ENCODE peak calls at places on chromosomes 4 and X, in eight cellular contexts. I, Q, V, F, G, E, Z and U are unnamed samples.

GRCh38 chrX:139759637-139760036 is 51.7 kb upstream of the MCF2 start:
- DNase-seq in V (no peak), I (no peak), Q (peak), G (peak), Z (no peak), F (no peak), E (peak), U (peak)

GRCh38 chr4:166153539-166153938 is 280.5 kb downstream of the TLL1 start:
- DNase-seq in F (no peak), I (no peak), Z (no peak), G (no peak), V (no peak), E (no peak), Q (no peak), U (no peak)

GRCh38 chr4:90960433-90960832 is 833.2 kb downstream of the CCSER1 start:
- DNase-seq in Q (no peak), E (no peak), F (no peak), V (no peak), I (no peak), Z (no peak), G (no peak), U (no peak)

GRCh38 chr4:44157611-44158277 is 290.9 kb downstream of the KCTD8 start:
- DNase-seq in Z (peak), G (no peak), V (no peak), F (no peak), I (no peak), E (peak), Q (no peak), U (no peak)

GRCh38 chr4:175770555-175770954 is 41.5 kb downstream of the GPM6A start:
- DNase-seq in Z (no peak), V (no peak), Q (peak), G (no peak), F (no peak), I (no peak), E (no peak), U (no peak)

GRCh38 chrX:105313596-105313995 is 93.1 kb upstream of the TEX13A start:
- DNase-seq in G (no peak), E (peak), V (no peak), I (no peak), Q (no peak), Z (no peak), F (no peak), U (no peak)

GRCh38 chr4:56757270-56757746 is 64.2 kb downstream of the SPINK2 start:
- DNase-seq in F (no peak), Z (no peak), E (no peak), I (no peak), V (no peak), G (no peak), Q (no peak), U (no peak)

GRCh38 chrX:115906881-115907280 is 263.7 kb upstream of the AGTR2 start:
- DNase-seq in G (no peak), Z (no peak), V (no peak), E (no peak), F (no peak), I (no peak), Q (no peak), U (no peak)

GRCh38 chr4:151012836-151013235 is 2.2 kb downstream of the LRBA start:
- DNase-seq in Z (no peak), V (no peak), I (peak), F (no peak), E (no peak), Q (no peak), G (no peak), U (no peak)

GRCh38 chrX:34365482-34365881 is 233.4 kb upstream of the FAM47A start:
- DNase-seq in F (no peak), Z (no peak), E (peak), G (no peak), V (no peak), Q (peak), I (no peak), U (peak)

GRCh38 chr4:38612996-38613395 is 51.0 kb upstream of the KLF3 start:
- DNase-seq in E (peak), Q (no peak), F (no peak), G (no peak), Z (no peak), V (no peak), I (no peak), U (no peak)

GRCh38 chr4:2251073-2251794 is 9.3 kb upstream of the HAUS3 start:
- DNase-seq in I (no peak), Q (no peak), E (no peak), F (no peak), G (no peak), V (no peak), Z (no peak), U (no peak)

GRCh38 chr4:15894923-15895411 is 43.6 kb downstream of the FGFBP1 start:
- DNase-seq in E (no peak), I (no peak), Z (no peak), V (no peak), G (no peak), F (no peak), Q (peak), U (no peak)

GRCh38 chrX:1093112-1093511 is 119.3 kb downstream of the CRLF2 start:
- DNase-seq in G (no peak), I (no peak), Q (no peak), F (no peak), Z (no peak), E (no peak), V (no peak), U (no peak)

GRCh38 chrX:10404435-10404834 is 215.9 kb downstream of the MID1 start:
- DNase-seq in Z (no peak), I (no peak), E (no peak), F (no peak), V (no peak), Q (no peak), G (no peak), U (no peak)

GRCh38 chrX:27968891-27969290 is 12.4 kb downstream of the DCAF8L1 start:
- DNase-seq in G (no peak), E (no peak), F (no peak), V (no peak), Z (no peak), I (no peak), Q (no peak), U (no peak)

GRCh38 chr4:143359794-143360193 is 23.1 kb downstream of the GAB1 start:
- DNase-seq in F (no peak), Z (no peak), V (no peak), Q (no peak), E (no peak), I (no peak), G (no peak), U (no peak)

GRCh38 chr4:184420881-184421416 is 53.4 kb downstream of the IRF2 start:
- DNase-seq in I (no peak), E (no peak), Z (no peak), Q (no peak), V (no peak), F (peak), G (no peak), U (no peak)

GRCh38 chr4:10348241-10348640 is 109.0 kb downstream of the ZNF518B start:
- DNase-seq in V (no peak), Z (no peak), F (no peak), Q (no peak), E (no peak), I (no peak), G (no peak), U (no peak)

GRCh38 chrX:68045008-68045577 is 388.2 kb downstream of the OPHN1 start:
- DNase-seq in E (no peak), Z (no peak), F (no peak), I (no peak), Q (no peak), V (no peak), G (no peak), U (no peak)

GRCh38 chr4:34636623-34637022 is 1607.7 kb downstream of the ARAP2 start:
- DNase-seq in V (no peak), G (no peak), E (no peak), I (no peak), Z (no peak), Q (no peak), F (no peak), U (no peak)

GRCh38 chr4:123623611-123624010 is 227.0 kb downstream of the SPRY1 start:
- DNase-seq in F (no peak), Z (no peak), I (no peak), E (no peak), Q (no peak), V (no peak), G (no peak), U (no peak)

GRCh38 chr4:89365375-89366170 is 58.0 kb upstream of the GPRIN3 start:
- DNase-seq in F (no peak), Q (peak), E (no peak), G (no peak), Z (no peak), V (no peak), I (no peak), U (no peak)

GRCh38 chr4:41796545-41797210 is 48.2 kb upstream of the PHOX2B start:
- DNase-seq in Q (no peak), F (no peak), V (peak), Z (no peak), I (no peak), G (no peak), E (no peak), U (no peak)

GRCh38 chr4:136056748-136057147 is 1475.5 kb downstream of the PCDH18 start:
- DNase-seq in Q (no peak), I (no peak), V (no peak), G (no peak), E (no peak), Z (no peak), F (no peak), U (peak)

GRCh38 chr4:20044502-20044911 is 207.2 kb upstream of the SLIT2 start:
- DNase-seq in Z (no peak), I (no peak), F (no peak), G (no peak), V (no peak), E (peak), Q (no peak), U (no peak)

GRCh38 chr4:118968006-118968405 is 79.4 kb downstream of the SYNPO2 start:
- DNase-seq in V (peak), E (peak), G (no peak), I (no peak), F (peak), Q (no peak), Z (no peak), U (peak)

GRCh38 chr4:740656-741282 is 35.1 kb downstream of the PCGF3 start:
- DNase-seq in I (no peak), Q (no peak), G (no peak), E (no peak), Z (no peak), F (no peak), V (no peak), U (no peak)

GRCh38 chrX:6708041-6708440 is 173.1 kb upstream of the VCX3A start:
- DNase-seq in V (no peak), F (no peak), Z (no peak), G (no peak), I (no peak), Q (no peak), E (no peak), U (no peak)

GRCh38 chrX:130726661-130727060 is 176.3 kb downstream of the ENOX2 start:
- DNase-seq in Q (no peak), E (no peak), V (no peak), Z (no peak), F (no peak), I (no peak), G (no peak), U (peak)

GRCh38 chr4:86730310-86730709 is 118.9 kb downstream of the SLC10A6 start:
- DNase-seq in F (no peak), Z (peak), Q (no peak), E (no peak), V (peak), I (no peak), G (no peak), U (peak)

GRCh38 chr4:931194-931959 is 739 bp downstream of the GAK start:
- DNase-seq in Q (no peak), F (no peak), E (peak), V (no peak), Z (peak), G (peak), I (no peak), U (peak)

GRCh38 chr4:186226521-186227189 is 652 bp upstream of the KLKB1 start:
- DNase-seq in I (no peak), Q (no peak), G (no peak), Z (no peak), E (no peak), V (no peak), F (no peak), U (no peak)

GRCh38 chrX:154096140-154097002 is 1.1 kb downstream of the MECP2 start:
- DNase-seq in V (no peak), E (no peak), Q (peak), G (peak), F (no peak), Z (peak), I (no peak), U (peak)

GRCh38 chrX:154097597-154098541 is at the start of gene MECP2:
- DNase-seq in G (peak), V (peak), I (peak), Z (peak), F (peak), E (peak), Q (peak), U (peak)

GRCh38 chrX:154097003-154097596 is 417 bp downstream of the MECP2 start:
- DNase-seq in F (no peak), V (no peak), E (peak), Z (peak), G (peak), Q (peak), I (no peak), U (peak)

GRCh38 chrX:154094833-154095232 is 2.7 kb downstream of the MECP2 start:
- DNase-seq in V (no peak), Z (no peak), G (no peak), Q (no peak), F (no peak), I (no peak), E (no peak), U (no peak)

GRCh38 chrX:154098551-154098950 is 1.0 kb upstream of the MECP2 start:
- DNase-seq in Q (no peak), V (no peak), E (no peak), F (no peak), Z (no peak), I (no peak), G (no peak), U (no peak)
- TF ChIP-seq MAX in Q (no peak), V (no peak), E (no peak), F (no peak), Z (no peak), I (peak), G (no peak), U (no peak)

GRCh38 chr4:76213415-76214268 is at the start of gene SCARB2:
- DNase-seq in V (no peak), Z (peak), I (peak), Q (peak), E (peak), G (peak), F (no peak), U (peak)
- TF ChIP-seq POLR2A in V (peak), Z (no peak), I (no peak), Q (peak), E (peak), G (peak), F (peak), U (peak)

DNA sequence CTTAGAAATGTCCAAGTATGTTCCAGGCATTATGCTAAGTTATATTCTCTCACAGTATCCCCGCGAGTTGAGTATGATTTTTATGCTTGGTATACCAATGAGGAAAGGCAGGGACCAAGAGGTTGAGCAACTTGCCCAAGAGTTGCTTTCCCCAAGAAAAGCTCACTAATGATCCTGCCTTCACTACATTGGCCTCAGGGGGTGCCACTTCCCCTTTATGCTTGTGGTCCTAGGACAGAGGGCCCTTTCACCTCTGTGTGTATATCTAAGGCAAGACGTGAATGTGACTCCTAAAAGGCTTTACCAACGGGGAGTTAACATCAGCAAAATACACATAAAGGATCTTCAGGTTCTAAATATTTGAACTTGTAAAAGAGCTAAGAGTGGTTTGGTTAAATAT is 164.4 kb upstream of the CPEB2 start:
- DNase-seq in F (no peak), Z (no peak), E (no peak), V (no peak), Q (peak), I (no peak), G (no peak), U (peak)
- TF ChIP-seq CTCF in F (no peak), Z (no peak), E (no peak), V (peak), Q (no peak), I (no peak), G (peak), U (no peak)

GRCh38 chrX:118666521-118666920 is 60.9 kb upstream of the IL13RA1 start:
- DNase-seq in F (no peak), V (no peak), G (no peak), E (no peak), I (no peak), Z (peak), Q (peak), U (no peak)
- TF ChIP-seq MAX in F (no peak), V (no peak), G (no peak), E (no peak), I (no peak), Z (no peak), Q (no peak), U (no peak)

DNA sequence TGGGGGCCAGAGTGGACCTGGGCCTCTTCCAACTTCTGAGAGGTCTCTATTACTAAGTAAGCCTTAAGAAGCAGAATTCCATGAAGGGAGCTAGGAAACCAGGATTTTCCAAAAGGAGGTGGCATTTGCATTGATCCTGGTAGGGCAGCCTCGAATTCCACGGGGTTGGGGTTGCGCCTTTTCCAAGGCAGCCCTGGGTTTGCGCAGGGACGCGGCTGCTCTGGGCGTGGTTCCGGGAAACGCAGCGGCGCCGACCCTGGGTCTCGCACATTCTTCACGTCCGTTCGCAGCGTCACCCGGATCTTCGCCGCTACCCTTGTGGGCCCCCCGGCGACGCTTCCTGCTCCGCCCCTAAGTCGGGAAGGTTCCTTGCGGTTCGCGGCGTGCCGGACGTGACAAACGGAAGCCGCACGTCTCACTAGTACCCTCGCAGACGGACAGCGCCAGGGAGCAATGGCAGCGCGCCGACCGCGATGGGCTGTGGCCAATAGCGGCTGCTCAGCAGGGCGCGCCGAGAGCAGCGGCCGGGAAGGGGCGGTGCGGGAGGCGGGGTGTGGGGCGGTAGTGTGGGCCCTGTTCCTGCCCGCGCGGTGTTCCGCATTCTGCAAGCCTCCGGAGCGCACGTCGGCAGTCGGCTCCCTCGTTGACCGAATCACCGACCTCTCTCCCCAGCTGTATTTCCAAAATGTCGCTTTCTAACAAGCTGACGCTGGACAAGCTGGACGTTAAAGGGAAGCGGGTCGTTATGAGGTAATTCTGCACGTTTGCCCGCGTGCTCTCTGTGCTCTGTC is at the start of gene PGK1:
- DNase-seq in V (peak), E (peak), G (peak), I (peak), Z (peak), F (peak), Q (peak), U (peak)
- TF ChIP-seq POLR2A in V (peak), E (peak), G (peak), I (peak), Z (peak), F (peak), Q (peak), U (peak)

DNA sequence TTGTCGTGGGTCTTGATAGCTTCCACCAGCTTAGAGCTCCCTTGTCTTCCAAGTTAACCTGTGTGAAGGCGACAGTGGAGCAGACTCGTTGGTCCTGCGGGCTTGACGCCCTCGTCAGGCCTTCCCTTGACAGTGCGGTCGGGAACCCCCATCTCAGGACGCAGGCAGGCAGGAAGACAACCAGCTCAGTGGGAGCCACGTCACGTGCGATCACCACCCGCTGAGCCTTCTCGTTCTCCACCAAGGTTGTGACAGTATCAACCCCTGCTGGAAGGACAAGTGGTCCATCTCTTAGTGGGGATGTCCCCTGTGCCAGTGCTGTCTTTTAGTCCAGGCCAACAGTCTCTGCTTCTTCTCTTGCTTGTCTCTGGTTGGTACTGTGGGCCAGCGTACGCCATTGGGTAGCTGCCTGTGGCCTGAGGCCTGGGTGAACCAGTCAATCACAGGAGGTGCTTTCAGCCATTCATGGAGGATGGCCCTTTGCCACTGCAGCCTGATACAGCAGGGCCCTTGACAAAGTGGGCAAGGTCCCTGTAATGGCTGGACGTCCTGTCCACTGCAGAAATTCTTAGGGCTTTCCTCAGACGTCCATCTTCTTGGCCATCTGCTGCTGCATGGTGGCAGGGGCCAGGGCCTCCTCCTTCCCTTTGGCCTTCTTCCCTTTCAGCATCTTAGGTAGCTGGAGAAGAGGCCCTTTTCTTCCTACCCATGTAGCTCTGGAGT is 31.4 kb downstream of the RGS12 start:
- DNase-seq in F (no peak), E (no peak), Z (no peak), Q (no peak), V (peak), G (no peak), I (no peak), U (no peak)
- TF ChIP-seq CTCF in F (peak), E (no peak), Z (no peak), Q (no peak), V (no peak), G (peak), I (no peak), U (no peak)

GRCh38 chrX:31670245-31670644 is 598.4 kb upstream of the FTHL17 start:
- DNase-seq in I (no peak), G (no peak), F (no peak), Q (no peak), V (no peak), Z (no peak), E (peak), U (no peak)
- TF ChIP-seq MAX in I (no peak), G (no peak), F (no peak), Q (no peak), V (no peak), Z (no peak), E (no peak), U (no peak)

GRCh38 chrX:154397888-154398667 is at the start of gene RPL10:
- DNase-seq in F (peak), V (peak), Z (peak), Q (peak), E (peak), G (peak), I (peak), U (peak)
- TF ChIP-seq POLR2A in F (peak), V (peak), Z (no peak), Q (peak), E (peak), G (peak), I (peak), U (peak)

GRCh38 chr4:113406723-113407016 is 354.9 kb downstream of the CAMK2D start:
- DNase-seq in E (no peak), Z (no peak), G (no peak), I (no peak), F (no peak), Q (no peak), V (no peak), U (no peak)

GRCh38 chr4:113405874-113406722 is 355.4 kb downstream of the CAMK2D start:
- DNase-seq in G (no peak), Z (no peak), V (no peak), I (no peak), E (no peak), F (no peak), Q (no peak), U (no peak)

GRCh38 chr4:113410686-113411085 is 350.9 kb downstream of the CAMK2D start:
- DNase-seq in Q (no peak), V (no peak), F (no peak), E (no peak), I (no peak), Z (no peak), G (no peak), U (no peak)

GRCh38 chr4:113407409-113407808 is 354.1 kb downstream of the CAMK2D start:
- DNase-seq in Z (no peak), E (no peak), F (no peak), I (no peak), Q (no peak), V (no peak), G (no peak), U (no peak)

GRCh38 chr4:113411496-113411938 is 350.0 kb downstream of the CAMK2D start:
- DNase-seq in E (no peak), I (no peak), G (no peak), Z (peak), Q (peak), F (no peak), V (no peak), U (no peak)
- TF ChIP-seq CTCF in E (no peak), I (no peak), G (no peak), Z (peak), Q (no peak), F (no peak), V (no peak), U (no peak)